ENCODE peak calls at places on chromosomes 6 and 20, in seven cellular contexts. One of them, this sample, is unnamed.

GRCh38 chr6:110799181-110799580 is 16.1 kb downstream of the CDK19 start:
- DNase-seq in endothelial cell: no peak
- DNase-seq in Calu3: no peak
- DNase-seq in IMR-90: no peak
- DNase-seq in head of caudate nucleus: no peak
- DNase-seq in neural crest cell: no peak
- DNase-seq in HFFc6: no peak
- DNase-seq in this sample: no peak

GRCh38 chr6:142568857-142569597 is 267.2 kb downstream of the ADGRG6 start:
- DNase-seq in endothelial cell: no peak
- DNase-seq in Calu3: no peak
- DNase-seq in IMR-90: peak
- DNase-seq in head of caudate nucleus: no peak
- DNase-seq in neural crest cell: no peak
- DNase-seq in HFFc6: peak
- DNase-seq in this sample: no peak

GRCh38 chr6:35688605-35689322 is at the start of gene FKBP5:
- DNase-seq in endothelial cell: peak
- DNase-seq in Calu3: peak
- DNase-seq in IMR-90: peak
- DNase-seq in head of caudate nucleus: peak
- DNase-seq in neural crest cell: peak
- DNase-seq in HFFc6: peak
- DNase-seq in this sample: peak

GRCh38 chr6:27250955-27251671 is 3.6 kb downstream of the PRSS16 start:
- DNase-seq in endothelial cell: peak
- DNase-seq in Calu3: peak
- DNase-seq in IMR-90: no peak
- DNase-seq in head of caudate nucleus: peak
- DNase-seq in neural crest cell: peak
- DNase-seq in HFFc6: no peak
- DNase-seq in this sample: peak

GRCh38 chr20:38278150-38278549 is 17.6 kb upstream of the KIAA1755 start:
- DNase-seq in endothelial cell: no peak
- DNase-seq in Calu3: no peak
- DNase-seq in IMR-90: peak
- DNase-seq in head of caudate nucleus: no peak
- DNase-seq in neural crest cell: peak
- DNase-seq in HFFc6: no peak
- DNase-seq in this sample: no peak

GRCh38 chr6:42387336-42387735 is 64.4 kb downstream of the TRERF1 start:
- DNase-seq in endothelial cell: no peak
- DNase-seq in Calu3: no peak
- DNase-seq in IMR-90: no peak
- DNase-seq in head of caudate nucleus: peak
- DNase-seq in neural crest cell: no peak
- DNase-seq in HFFc6: no peak
- DNase-seq in this sample: no peak

GRCh38 chr6:162917506-162917905 is 189.7 kb downstream of the PACRG start:
- DNase-seq in endothelial cell: no peak
- DNase-seq in Calu3: no peak
- DNase-seq in IMR-90: peak
- DNase-seq in head of caudate nucleus: no peak
- DNase-seq in neural crest cell: no peak
- DNase-seq in HFFc6: peak
- DNase-seq in this sample: no peak

GRCh38 chr6:101489456-101489855 is 95.9 kb downstream of the GRIK2 start:
- DNase-seq in endothelial cell: no peak
- DNase-seq in Calu3: no peak
- DNase-seq in IMR-90: no peak
- DNase-seq in head of caudate nucleus: no peak
- DNase-seq in neural crest cell: no peak
- DNase-seq in HFFc6: no peak
- DNase-seq in this sample: no peak

GRCh38 chr6:16136536-16137450 is 7.9 kb downstream of the MYLIP start:
- DNase-seq in endothelial cell: no peak
- DNase-seq in Calu3: peak
- DNase-seq in IMR-90: peak
- DNase-seq in head of caudate nucleus: no peak
- DNase-seq in neural crest cell: no peak
- DNase-seq in HFFc6: peak
- DNase-seq in this sample: no peak